ENCODE peak calls at places on chromosomes 5 and 9, in five cellular contexts. Q, T, P, O and R are unnamed samples.

GRCh38 chr5:106780355-106780754 is 890.4 kb downstream of the EFNA5 start:
- DNase-seq in Q (no peak), T (no peak), P (no peak), O (no peak), R (no peak)

GRCh38 chr5:38265546-38266179 is 7.3 kb downstream of the EGFLAM start:
- DNase-seq in Q (peak), T (peak), P (peak), O (peak), R (peak)

GRCh38 chr9:123769723-123770122 is 160.2 kb downstream of the DENND1A start:
- DNase-seq in Q (no peak), T (no peak), P (no peak), O (no peak), R (peak)

GRCh38 chr5:124732891-124733670 is 13.4 kb downstream of the ZNF608 start:
- DNase-seq in Q (no peak), T (no peak), P (no peak), O (no peak), R (no peak)

GRCh38 chr9:72602629-72603028 is 81.2 kb downstream of the TMC1 start:
- DNase-seq in Q (no peak), T (peak), P (peak), O (no peak), R (no peak)

GRCh38 chr5:119537704-119538103 is 85.4 kb downstream of the HSD17B4 start:
- DNase-seq in Q (no peak), T (peak), P (peak), O (no peak), R (no peak)

GRCh38 chr9:112241491-112241890 is 66.4 kb upstream of the SUSD1 start:
- DNase-seq in Q (no peak), T (peak), P (peak), O (no peak), R (no peak)

GRCh38 chr5:65157906-65158603 is 323.7 kb downstream of the ADAMTS6 start:
- DNase-seq in Q (no peak), T (no peak), P (peak), O (no peak), R (no peak)

GRCh38 chr5:128236334-128236733 is 152.8 kb downstream of the SLC12A2 start:
- DNase-seq in Q (no peak), T (no peak), P (no peak), O (no peak), R (no peak)

GRCh38 chr5:51099173-51099853 is 283.9 kb upstream of the ISL1 start:
- DNase-seq in Q (no peak), T (no peak), P (no peak), O (no peak), R (no peak)

GRCh38 chr5:175246242-175246891 is 197.6 kb downstream of the DRD1 start:
- DNase-seq in Q (no peak), T (peak), P (peak), O (peak), R (no peak)

GRCh38 chr5:80704221-80704620 is 49.4 kb upstream of the DHFR start:
- DNase-seq in Q (no peak), T (no peak), P (no peak), O (no peak), R (no peak)

GRCh38 chr5:50990296-50990924 is 324.0 kb downstream of the PARP8 start:
- DNase-seq in Q (no peak), T (no peak), P (no peak), O (no peak), R (no peak)

GRCh38 chr9:22100626-22101025 is 91.5 kb upstream of the CDKN2B start:
- DNase-seq in Q (no peak), T (peak), P (no peak), O (no peak), R (no peak)

DNA sequence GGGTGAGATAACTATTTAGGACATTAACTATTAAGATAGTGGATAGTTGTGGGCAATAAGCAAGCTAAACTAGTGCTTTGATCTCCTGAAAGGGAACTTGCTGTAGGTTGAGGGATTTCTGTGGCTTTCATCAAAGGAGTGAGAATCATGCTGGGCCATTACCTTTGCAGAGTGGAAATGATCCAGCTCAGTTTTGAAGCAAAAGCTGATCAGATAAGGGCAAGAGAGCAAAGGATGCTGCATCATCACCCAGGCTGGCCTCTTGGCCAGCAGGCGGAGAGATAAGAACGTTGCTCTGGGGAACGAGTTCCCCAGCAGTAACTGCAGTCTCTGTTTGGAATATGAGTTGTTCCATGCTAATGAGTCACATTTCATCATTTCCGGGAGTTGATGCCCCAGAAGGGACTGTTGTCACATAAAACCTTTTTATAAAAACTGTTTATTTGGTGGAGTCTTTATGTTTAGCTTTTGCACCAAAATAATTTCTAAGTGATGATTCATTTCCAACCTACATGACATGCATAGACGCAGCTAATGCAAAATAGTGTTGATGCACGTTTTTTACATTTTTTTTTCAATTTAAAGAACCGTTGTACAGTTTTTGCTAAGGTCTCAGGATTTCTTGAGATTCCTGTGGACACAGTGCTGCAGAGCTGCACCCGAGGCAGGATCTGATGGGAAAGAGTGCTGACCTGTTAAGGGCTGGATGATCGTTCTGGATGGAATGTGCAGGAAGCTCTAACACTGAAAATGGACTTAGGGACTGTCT is 99.3 kb downstream of the ACTBL2 start:
- DNase-seq in Q (no peak), T (peak), P (peak), O (no peak), R (no peak)
- TF ChIP-seq CTCF in Q (peak), T (peak), P (peak), O (no peak), R (no peak)

GRCh38 chr5:3080366-3080765 is 328.9 kb upstream of the IRX2 start:
- DNase-seq in Q (no peak), T (no peak), P (no peak), O (no peak), R (no peak)

GRCh38 chr5:3077684-3078083 is 326.2 kb upstream of the IRX2 start:
- DNase-seq in Q (no peak), T (no peak), P (no peak), O (no peak), R (no peak)

GRCh38 chr5:3075309-3075708 is 323.8 kb upstream of the IRX2 start:
- DNase-seq in Q (no peak), T (no peak), P (no peak), O (no peak), R (no peak)
- TF ChIP-seq CTCF in Q (no peak), T (no peak), P (peak), O (no peak), R (peak)

DNA sequence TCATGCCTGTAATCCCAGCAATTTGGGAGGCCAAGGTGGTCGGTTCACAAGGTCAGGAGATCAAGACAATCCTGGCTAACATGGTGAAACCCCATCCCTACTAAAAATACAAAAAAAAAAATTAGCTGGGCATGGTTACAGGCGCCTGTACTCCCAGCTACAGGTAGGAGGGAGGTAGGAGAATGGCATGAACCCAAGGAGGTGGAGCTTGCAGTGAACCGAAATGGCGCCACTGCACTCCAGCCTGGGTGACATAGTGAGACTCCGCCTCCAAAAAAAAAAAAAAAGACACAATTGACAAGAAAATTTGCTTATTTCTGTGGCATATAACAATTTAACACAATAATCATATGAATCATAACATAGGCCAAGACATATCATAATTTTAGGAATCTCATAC is 35.3 kb upstream of the ZNF131 start:
- DNase-seq in Q (no peak), T (no peak), P (no peak), O (no peak), R (no peak)
- TF ChIP-seq CTCF in Q (no peak), T (no peak), P (no peak), O (no peak), R (no peak)

GRCh38 chr9:107636596-107637405 is 147.2 kb upstream of the KLF4 start:
- DNase-seq in Q (no peak), T (no peak), P (no peak), O (no peak), R (no peak)

GRCh38 chr9:107638922-107639321 is 149.4 kb upstream of the KLF4 start:
- DNase-seq in Q (no peak), T (peak), P (peak), O (peak), R (no peak)

GRCh38 chr9:107638496-107638895 is 148.9 kb upstream of the KLF4 start:
- DNase-seq in Q (no peak), T (peak), P (no peak), O (no peak), R (no peak)

GRCh38 chr9:107639426-107639825 is 149.9 kb upstream of the KLF4 start:
- DNase-seq in Q (no peak), T (peak), P (peak), O (no peak), R (no peak)

DNA sequence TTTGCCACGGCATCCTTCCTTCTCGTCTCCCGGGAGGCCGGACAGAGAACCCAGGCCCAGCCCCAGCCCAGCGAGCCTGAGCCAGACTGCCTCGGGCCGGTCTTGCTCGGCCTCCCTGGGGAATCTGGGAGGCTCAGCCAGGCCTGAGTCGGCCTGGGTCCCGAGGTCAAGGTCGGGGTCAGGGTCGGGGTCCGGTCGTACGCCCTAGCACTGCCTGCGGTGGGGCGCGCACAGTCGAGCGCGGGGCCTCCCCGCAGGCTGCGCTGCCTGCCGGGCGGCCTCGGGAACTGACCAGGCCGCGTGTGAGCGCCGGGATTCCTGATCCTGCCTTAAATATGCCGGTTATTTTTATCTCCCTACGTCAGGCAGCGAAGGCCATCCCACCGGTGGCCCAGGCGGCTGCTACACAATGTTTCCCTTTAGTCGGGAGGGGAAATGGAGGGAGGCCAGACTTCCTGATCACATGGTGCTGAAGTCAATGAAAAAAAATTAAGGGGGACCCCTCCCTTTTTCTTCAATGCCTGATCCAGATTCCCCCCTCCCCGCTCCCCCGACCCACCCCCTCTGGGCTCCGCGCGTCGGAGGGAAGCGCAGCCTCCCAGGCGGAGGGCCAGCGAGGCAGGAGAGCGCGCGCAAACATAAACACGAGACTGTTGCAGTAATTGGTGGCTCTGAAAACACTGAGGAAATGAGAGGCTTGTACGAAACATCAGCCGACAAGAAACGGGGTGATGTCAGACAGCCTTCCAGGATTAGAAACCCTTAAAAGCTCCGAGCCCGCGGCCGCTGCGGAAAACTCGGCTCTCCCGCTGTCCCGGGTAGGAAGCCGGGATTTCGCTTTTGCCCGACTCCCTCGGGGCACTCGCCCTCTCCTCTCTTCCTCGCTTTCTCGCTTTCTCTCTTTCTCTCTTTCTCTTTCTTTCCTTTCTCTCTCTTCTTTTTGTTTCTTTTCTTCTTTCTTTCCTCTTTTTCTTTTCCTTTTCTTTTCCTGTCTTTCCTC is 148.2 kb upstream of the KLF4 start:
- DNase-seq in Q (peak), T (peak), P (peak), O (peak), R (peak)
- TF ChIP-seq CTCF in Q (peak), T (no peak), P (no peak), O (peak), R (no peak)